ENCODE peak calls at places on chromosomes 11 and 22, in four cellular contexts. H, Z, U and M are unnamed samples.

GRCh38 chr11:119722281-119722794 is 6.7 kb downstream of the NECTIN1 start:
- DNase-seq in U (peak; percentile 67), H (no peak), Z (no peak), M (no peak)

GRCh38 chr22:45475063-45475747 is 27.5 kb upstream of the FBLN1 start:
- DNase-seq in Z (no peak), H (peak; percentile 24), U (no peak), M (no peak)

GRCh38 chr11:87236368-87236767 is 198.6 kb downstream of the TMEM135 start:
- DNase-seq in H (no peak), U (no peak), Z (no peak), M (no peak)

GRCh38 chr22:44442186-44442465 is 55.9 kb downstream of the RTL6 start:
- DNase-seq in Z (no peak), H (no peak), U (no peak), M (no peak)

GRCh38 chr22:48720662-48721393 is 1106.8 kb downstream of the BRD1 start:
- DNase-seq in Z (no peak), H (no peak), U (no peak), M (no peak)

GRCh38 chr11:1129666-1130160 is 28.0 kb upstream of the MUC5AC start:
- DNase-seq in U (peak; percentile 63), Z (no peak), H (no peak), M (no peak)

GRCh38 chr11:11163256-11163655 is 189.8 kb downstream of the CSNK2A3 start:
- DNase-seq in U (no peak), H (no peak), Z (no peak), M (no peak)

GRCh38 chr22:34293324-34293723 is 373.0 kb upstream of the LARGE1 start:
- DNase-seq in Z (no peak), H (no peak), U (no peak), M (no peak)

GRCh38 chr22:29195118-29195963 is 10.4 kb upstream of the EMID1 start:
- DNase-seq in H (no peak), Z (no peak), U (no peak), M (no peak)

GRCh38 chr11:11842426-11843008 is 745 bp downstream of the USP47 start:
- DNase-seq in U (peak; percentile 62), Z (peak; percentile 54), H (no peak), M (peak; percentile 35)

GRCh38 chr11:133977067-133977681 is 20.4 kb upstream of the IGSF9B start:
- DNase-seq in H (no peak), Z (no peak), U (no peak), M (no peak)

GRCh38 chr22:23151827-23152226 is 6.5 kb downstream of the RAB36 start:
- DNase-seq in U (no peak), H (no peak), Z (no peak), M (no peak)

GRCh38 chr11:11171285-11171684 is 181.8 kb downstream of the CSNK2A3 start:
- DNase-seq in H (no peak), Z (no peak), U (no peak), M (no peak)

GRCh38 chr22:16824718-16825687 is at the start of gene XKR3:
- DNase-seq in U (no peak), H (no peak), Z (no peak), M (no peak)

GRCh38 chr11:113519989-113520613 is 44.9 kb upstream of the DRD2 start:
- DNase-seq in U (no peak), H (no peak), Z (no peak), M (no peak)

GRCh38 chr11:130801287-130802146 is 114.8 kb downstream of the SNX19 start:
- DNase-seq in U (no peak), H (peak; percentile 30), Z (no peak), M (no peak)

GRCh38 chr11:134714021-134714656 is 302.1 kb upstream of the B3GAT1 start:
- DNase-seq in U (no peak), Z (no peak), H (peak; percentile 79), M (no peak)

GRCh38 chr11:128763224-128763623 is 69.4 kb downstream of the FLI1 start:
- DNase-seq in U (no peak), H (no peak), Z (no peak), M (no peak)

GRCh38 chr22:37752189-37753061 is 55.3 kb upstream of the GCAT start:
- DNase-seq in U (peak; percentile 93), Z (no peak), H (no peak), M (peak; percentile 30)

GRCh38 chr22:44333847-44334635 is 21.3 kb upstream of the SHISAL1 start:
- DNase-seq in U (no peak), Z (no peak), H (no peak), M (no peak)

GRCh38 chr11:12581923-12582322 is 92.3 kb upstream of the TEAD1 start:
- DNase-seq in Z (no peak), U (no peak), H (no peak), M (no peak)

GRCh38 chr11:73171762-73172161 is 29.6 kb upstream of the FCHSD2 start:
- DNase-seq in U (no peak), H (no peak), Z (no peak), M (no peak)

GRCh38 chr11:1967641-1968225 is 20.6 kb downstream of the MRPL23 start:
- DNase-seq in U (no peak), Z (no peak), H (no peak), M (no peak)

GRCh38 chr11:66559141-66559861 is 9.1 kb downstream of the CTSF start:
- DNase-seq in U (peak; percentile 33), H (no peak), Z (peak; percentile 33), M (no peak)

GRCh38 chr11:14549891-14550290 is 29.7 kb upstream of the PSMA1 start:
- DNase-seq in U (no peak), Z (no peak), H (no peak), M (no peak)

GRCh38 chr11:35303596-35304392 is 115.6 kb downstream of the SLC1A2 start:
- DNase-seq in Z (no peak), H (no peak), U (peak; percentile 41), M (no peak)

GRCh38 chr22:48660795-48661740 is 1166.6 kb downstream of the BRD1 start:
- DNase-seq in U (no peak), Z (no peak), H (no peak), M (no peak)

GRCh38 chr11:77062924-77063323 is 3.8 kb upstream of the CAPN5 start:
- DNase-seq in Z (no peak), U (no peak), H (no peak), M (no peak)

GRCh38 chr11:37409124-37409523 is 811.1 kb upstream of the RAG2 start:
- DNase-seq in Z (no peak), U (no peak), H (no peak), M (no peak)

GRCh38 chr22:37230673-37231405 is 13.2 kb downstream of the RAC2 start:
- DNase-seq in U (no peak), Z (peak; percentile 64), H (peak; percentile 1), M (no peak)

GRCh38 chr11:124793466-124794278 is 6.5 kb downstream of the MSANTD2 start:
- DNase-seq in U (no peak), H (peak; percentile 15), Z (no peak), M (no peak)

GRCh38 chr22:43894122-43894521 is 2.3 kb upstream of the PNPLA5 start:
- DNase-seq in Z (no peak), U (no peak), H (no peak), M (no peak)

GRCh38 chr11:46330887-46331652 is 16.2 kb upstream of the DGKZ start:
- DNase-seq in H (no peak), U (no peak), Z (peak; percentile 51), M (no peak)

GRCh38 chr11:113579292-113579940 is 104.2 kb upstream of the DRD2 start:
- DNase-seq in Z (no peak), U (no peak), H (no peak), M (no peak)

DNA sequence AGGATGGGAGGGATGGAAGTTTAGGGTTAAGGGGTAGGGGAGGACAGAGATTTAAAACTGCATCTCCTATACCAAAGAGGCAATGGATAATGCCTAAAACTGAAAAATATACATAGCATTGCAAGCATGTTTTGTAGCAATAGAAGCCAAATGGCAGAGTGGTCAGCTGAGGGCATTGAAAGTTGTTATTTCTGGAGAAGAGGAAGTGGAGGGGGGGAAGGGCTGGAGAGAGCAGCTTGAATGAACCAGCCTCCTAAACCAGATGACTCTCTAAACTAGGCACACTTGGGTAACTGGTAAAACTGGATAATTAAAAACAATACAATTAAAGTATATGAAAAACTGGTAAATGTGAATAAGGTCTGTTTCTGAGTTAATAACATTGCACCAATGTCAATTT is 70.3 kb upstream of the TP53I11 start:
- DNase-seq in H (no peak), U (no peak), Z (no peak), M (no peak)
- TF ChIP-seq CTCF in H (no peak), U (no peak), Z (no peak), M (no peak)

GRCh38 chr11:111718436-111719325 is 47.5 kb downstream of the PPP2R1B start:
- DNase-seq in U (peak; percentile 73), Z (no peak), H (no peak), M (no peak)
- TF ChIP-seq CTCF in U (no peak), Z (no peak), H (no peak), M (no peak)

DNA sequence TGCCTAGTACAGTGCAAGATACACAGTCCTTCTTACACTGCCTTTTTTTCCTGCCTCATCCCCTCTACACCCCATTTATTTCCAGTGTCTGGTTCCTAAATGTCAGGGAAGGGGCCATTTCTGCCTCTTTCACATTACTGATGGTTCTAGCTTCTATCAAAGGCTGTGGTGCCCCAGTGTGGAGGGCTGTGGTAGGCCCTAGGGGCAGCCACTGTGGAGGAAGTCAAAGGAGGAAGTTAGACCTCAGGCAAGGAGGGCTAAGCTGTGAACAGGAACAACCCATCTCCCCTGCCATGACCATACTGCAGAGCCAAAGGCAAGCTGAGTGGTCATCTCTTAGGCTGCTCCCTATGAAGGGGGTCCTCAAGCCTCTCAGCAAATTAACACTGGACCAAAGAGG is 81.9 kb upstream of the CRTAM start:
- DNase-seq in Z (peak; percentile 63), H (no peak), U (peak; percentile 34), M (no peak)
- TF ChIP-seq CTCF in Z (peak; percentile 53), H (no peak), U (no peak), M (no peak)

GRCh38 chr11:102451041-102451692 is 1.4 kb downstream of the TMEM123 start:
- DNase-seq in H (no peak), Z (no peak), U (no peak), M (no peak)

GRCh38 chr11:102449651-102450570 is 2.7 kb downstream of the TMEM123 start:
- DNase-seq in U (no peak), Z (no peak), H (no peak), M (no peak)

GRCh38 chr11:102453286-102453797 is 777 bp upstream of the TMEM123 start:
- DNase-seq in U (no peak), Z (no peak), H (peak; percentile 41), M (no peak)

GRCh38 chr11:102452461-102453285 is at the start of gene TMEM123:
- DNase-seq in Z (peak; percentile 90), U (peak; percentile 83), H (peak; percentile 86), M (peak; percentile 69)

GRCh38 chr11:102451693-102452460 is 688 bp downstream of the TMEM123 start:
- DNase-seq in H (peak; percentile 70), Z (peak; percentile 82), U (peak; percentile 71), M (peak; percentile 41)
- TF ChIP-seq CTCF in H (no peak), Z (no peak), U (no peak), M (no peak)

GRCh38 chr11:57323503-57324153 is 1.1 kb downstream of the TNKS1BP1 start:
- DNase-seq in U (no peak), H (no peak), Z (no peak), M (no peak)
- TF ChIP-seq CTCF in U (no peak), H (no peak), Z (no peak), M (peak; percentile 12)

GRCh38 chr11:120839201-120839600 is 184.7 kb upstream of the TBCEL start:
- DNase-seq in Z (no peak), U (no peak), H (no peak), M (no peak)
- TF ChIP-seq CTCF in Z (no peak), U (no peak), H (no peak), M (no peak)

GRCh38 chr11:60944504-60945294 is 7.3 kb downstream of the SLC15A3 start:
- DNase-seq in Z (no peak), H (no peak), U (no peak), M (no peak)
- TF ChIP-seq CTCF in Z (peak; percentile 24), H (peak; percentile 26), U (no peak), M (peak; percentile 44)